ENCODE peak calls at places on chromosomes 11 and 22, in eight cellular contexts. I is GM23338, V is sigmoid colon, G is vagina, Y is spleen, P is HCT116, U is GM12892, C is suprapubic skin. E is an unnamed sample.

GRCh38 chr11:108970221-108970991 is 305.5 kb downstream of the DDX10 start:
- DNase-seq in I (no peak), V (no peak), G (no peak), Y (no peak), P (no peak), U (no peak), C (no peak), E (no peak)

GRCh38 chr22:36702832-36703210 is 731 bp downstream of the CACNG2 start:
- DNase-seq in I (peak), V (no peak), G (no peak), Y (no peak), P (no peak), U (no peak), C (no peak), E (no peak)

GRCh38 chr22:30392661-30393321 is 4.0 kb upstream of the SEC14L2 start:
- DNase-seq in I (no peak), V (no peak), G (no peak), Y (no peak), P (no peak), U (no peak), C (no peak), E (peak)

GRCh38 chr11:34284836-34285235 is 73.0 kb downstream of the ABTB2 start:
- DNase-seq in I (no peak), V (no peak), G (no peak), Y (no peak), P (no peak), U (no peak), C (no peak), E (no peak)

GRCh38 chr11:86595401-86595800 is 77.0 kb downstream of the ME3 start:
- DNase-seq in I (no peak), V (no peak), G (no peak), Y (no peak), P (no peak), U (no peak), C (no peak), E (no peak)

GRCh38 chr11:35525501-35526175 is at the start of gene PAMR1:
- DNase-seq in I (peak), V (peak), G (no peak), Y (peak), P (no peak), U (peak), C (peak), E (peak)

GRCh38 chr22:25081409-25081824 is 118.2 kb upstream of the CRYBB3 start:
- DNase-seq in I (peak), V (no peak), G (no peak), Y (no peak), P (peak), U (no peak), C (no peak), E (peak)

GRCh38 chr11:84981296-84981695 is 645.8 kb downstream of the DLG2 start:
- DNase-seq in I (no peak), V (no peak), G (no peak), Y (no peak), P (no peak), U (no peak), C (no peak), E (no peak)

GRCh38 chr22:30021881-30022619 is 58.2 kb upstream of the HORMAD2 start:
- DNase-seq in I (no peak), V (no peak), G (no peak), Y (no peak), P (no peak), U (no peak), C (no peak), E (peak)

GRCh38 chr11:119745112-119745511 is 16.1 kb upstream of the NECTIN1 start:
- DNase-seq in I (no peak), V (no peak), G (no peak), Y (peak), P (no peak), U (no peak), C (peak), E (no peak)

GRCh38 chr11:66339163-66339675 is 3.0 kb upstream of the RIN1 start:
- DNase-seq in I (no peak), V (peak), G (no peak), Y (peak), P (no peak), U (no peak), C (no peak), E (no peak)

GRCh38 chr11:61580292-61580888 is 486 bp downstream of the SYT7 start:
- DNase-seq in I (peak), V (no peak), G (no peak), Y (peak), P (no peak), U (no peak), C (no peak), E (no peak)

GRCh38 chr11:57081356-57081755 is 92.6 kb downstream of the OR5AK2 start:
- DNase-seq in I (peak), V (no peak), G (no peak), Y (no peak), P (no peak), U (no peak), C (no peak), E (no peak)

GRCh38 chr22:44573451-44573850 is 75.4 kb upstream of the RTL6 start:
- DNase-seq in I (no peak), V (peak), G (no peak), Y (no peak), P (no peak), U (no peak), C (peak), E (peak)

GRCh38 chr11:95697614-95698408 is 91.8 kb downstream of the FAM76B start:
- DNase-seq in I (no peak), V (no peak), G (no peak), Y (no peak), P (no peak), U (no peak), C (no peak), E (no peak)
- TF ChIP-seq POLR2AphosphoS5 in I (no peak), V (no peak), G (no peak), Y (no peak), P (no peak), U (no peak), C (no peak), E (no peak)

GRCh38 chr11:122690801-122691649 is 35.5 kb downstream of the UBASH3B start:
- DNase-seq in I (peak), V (no peak), G (no peak), Y (no peak), P (no peak), U (no peak), C (no peak), E (no peak)
- TF ChIP-seq POLR2AphosphoS5 in I (no peak), V (no peak), G (no peak), Y (no peak), P (no peak), U (no peak), C (no peak), E (no peak)

GRCh38 chr11:96256213-96256580 is 86.8 kb downstream of the MAML2 start:
- DNase-seq in I (peak), V (no peak), G (no peak), Y (no peak), P (no peak), U (no peak), C (no peak), E (no peak)

GRCh38 chr11:96254854-96255253 is 88.1 kb downstream of the MAML2 start:
- DNase-seq in I (no peak), V (no peak), G (no peak), Y (peak), P (no peak), U (no peak), C (no peak), E (no peak)

GRCh38 chr11:96256604-96257003 is 86.4 kb downstream of the MAML2 start:
- DNase-seq in I (no peak), V (no peak), G (no peak), Y (no peak), P (no peak), U (no peak), C (no peak), E (no peak)

GRCh38 chr11:96257036-96257435 is 86.0 kb downstream of the MAML2 start:
- DNase-seq in I (no peak), V (no peak), G (no peak), Y (no peak), P (no peak), U (no peak), C (no peak), E (no peak)

DNA sequence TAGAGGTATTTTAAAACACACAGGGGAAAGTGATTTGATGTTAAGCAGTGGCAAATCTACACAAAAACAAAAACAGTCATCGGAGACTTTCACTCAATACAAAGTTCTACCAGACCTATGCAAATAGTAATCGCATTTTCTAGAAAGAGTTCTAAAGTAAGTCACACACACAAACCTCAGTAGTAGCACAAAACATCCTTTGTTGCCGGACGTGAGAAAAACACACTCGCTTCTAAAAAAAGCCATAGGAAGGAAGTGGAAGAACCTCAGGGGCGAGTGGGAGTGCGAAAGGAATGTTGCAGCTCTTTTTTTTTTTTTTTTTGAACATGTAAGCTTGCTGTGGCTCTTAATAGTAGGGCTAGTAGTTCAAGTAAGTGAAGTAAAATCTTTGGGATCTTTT is 88.9 kb downstream of the MAML2 start:
- DNase-seq in I (peak), V (no peak), G (no peak), Y (no peak), P (no peak), U (no peak), C (no peak), E (no peak)
- TF ChIP-seq POLR2AphosphoS5 in I (no peak), V (no peak), G (peak), Y (no peak), P (no peak), U (no peak), C (no peak), E (no peak)

GRCh38 chr22:39178206-39179111 is 26.0 kb upstream of the CBX7 start:
- DNase-seq in I (no peak), V (no peak), G (no peak), Y (peak), P (no peak), U (no peak), C (peak), E (no peak)
- TF ChIP-seq POLR2AphosphoS5 in I (no peak), V (no peak), G (peak), Y (no peak), P (no peak), U (no peak), C (no peak), E (no peak)